ENCODE peak calls at places on chromosome 15, in four cellular contexts. S is Caco-2, X is AG10803, O is astrocyte. W is an unnamed sample.
A peak's percentile ranks its signal among the peaks of the same experiment; 100 is the strongest.

GRCh38 chr15:39273805-39274411 is 307.0 kb upstream of the THBS1 start:
- DNase-seq in S (peak; percentile 82), X (no peak), O (peak; percentile 50), W (no peak)

GRCh38 chr15:88256261-88257230 is at the start of gene NTRK3:
- DNase-seq in S (no peak), X (peak; percentile 13), O (peak; percentile 37), W (no peak)

GRCh38 chr15:67542462-67543347 is at the start of gene MAP2K5:
- DNase-seq in S (peak; percentile 66), X (peak; percentile 68), O (peak; percentile 50), W (no peak)

GRCh38 chr15:101049282-101049681 is 130.1 kb downstream of the LRRK1 start:
- DNase-seq in S (no peak), X (no peak), O (no peak), W (no peak)

GRCh38 chr15:77060560-77060959 is 10.3 kb downstream of the TSPAN3 start:
- DNase-seq in S (no peak), X (peak; percentile 56), O (peak; percentile 42), W (no peak)

GRCh38 chr15:78685925-78686324 is 44.9 kb upstream of the CHRNB4 start:
- DNase-seq in S (no peak), X (no peak), O (no peak), W (no peak)

GRCh38 chr15:83108266-83109219 is 1.1 kb downstream of the TM6SF1 start:
- DNase-seq in S (no peak), X (peak; percentile 41), O (no peak), W (no peak)

GRCh38 chr15:63107895-63108546 is 13.6 kb upstream of the LACTB start:
- DNase-seq in S (no peak), X (peak; percentile 100), O (peak; percentile 100), W (no peak)

GRCh38 chr15:79844221-79844620 is 52.6 kb downstream of the MTHFS start:
- DNase-seq in S (no peak), X (no peak), O (no peak), W (no peak)

GRCh38 chr15:34650177-34650576 is 66.7 kb upstream of the GOLGA8B start:
- DNase-seq in S (no peak), X (peak; percentile 53), O (peak; percentile 88), W (no peak)

GRCh38 chr15:31570591-31570990 is 244.0 kb downstream of the KLF13 start:
- DNase-seq in S (no peak), X (no peak), O (no peak), W (no peak)

GRCh38 chr15:31396881-31397560 is 70.4 kb downstream of the KLF13 start:
- DNase-seq in S (peak; percentile 92), X (peak; percentile 73), O (peak; percentile 51), W (peak; percentile 66)

GRCh38 chr15:67026171-67026967 is 39.0 kb upstream of the SMAD3 start:
- DNase-seq in S (no peak), X (no peak), O (no peak), W (no peak)

GRCh38 chr15:63491116-63491817 is 13.1 kb upstream of the USP3 start:
- DNase-seq in S (no peak), X (peak; percentile 72), O (no peak), W (no peak)

GRCh38 chr15:86846059-86846458 is 766.4 kb downstream of the AGBL1 start:
- DNase-seq in S (no peak), X (no peak), O (no peak), W (no peak)

GRCh38 chr15:51286816-51287215 is 51.6 kb downstream of the CYP19A1 start:
- DNase-seq in S (no peak), X (no peak), O (no peak), W (no peak)

GRCh38 chr15:79965836-79966630 is 5.0 kb downstream of the BCL2A1 start:
- DNase-seq in S (no peak), X (peak; percentile 24), O (peak; percentile 57), W (no peak)

GRCh38 chr15:90674476-90674875 is 42.7 kb upstream of the BLM start:
- DNase-seq in S (no peak), X (no peak), O (peak; percentile 33), W (no peak)

GRCh38 chr15:25883860-25884259 is 20.7 kb upstream of the ATP10A start:
- DNase-seq in S (peak; percentile 76), X (peak; percentile 97), O (peak; percentile 99), W (no peak)

DNA sequence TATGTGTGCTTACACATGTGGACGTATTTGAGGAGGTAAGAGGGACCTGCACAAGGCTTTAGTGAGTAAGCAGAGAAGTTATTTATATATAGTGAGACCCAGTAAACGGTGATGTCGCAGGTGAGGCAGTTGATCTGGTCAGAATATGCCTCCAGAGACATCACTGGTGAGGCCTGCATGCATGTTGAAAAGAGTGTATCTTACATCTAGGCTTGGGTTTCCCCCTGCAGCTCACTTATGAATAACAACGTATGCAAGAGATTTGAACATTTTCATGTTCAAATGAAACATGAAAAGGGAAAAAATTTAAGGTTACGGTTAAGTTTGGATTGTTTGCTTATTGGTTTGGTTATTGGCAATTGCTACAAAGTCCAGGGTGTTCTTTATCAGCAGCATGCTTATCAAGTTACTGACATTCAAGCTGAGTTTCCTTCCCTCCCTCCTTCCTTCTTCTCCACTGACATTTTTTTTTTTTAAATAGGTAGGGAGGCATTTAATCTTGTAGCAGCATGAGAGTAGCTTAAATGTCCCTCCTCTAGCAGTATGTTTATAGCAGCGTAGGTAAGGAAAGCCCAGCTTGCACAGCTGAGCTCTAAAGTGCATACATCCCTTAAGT is 123.2 kb downstream of the IGF1R start:
- DNase-seq in S (no peak), X (no peak), O (no peak), W (no peak)
- TF ChIP-seq CTCF in S (no peak), X (no peak), O (no peak), W (no peak)

DNA sequence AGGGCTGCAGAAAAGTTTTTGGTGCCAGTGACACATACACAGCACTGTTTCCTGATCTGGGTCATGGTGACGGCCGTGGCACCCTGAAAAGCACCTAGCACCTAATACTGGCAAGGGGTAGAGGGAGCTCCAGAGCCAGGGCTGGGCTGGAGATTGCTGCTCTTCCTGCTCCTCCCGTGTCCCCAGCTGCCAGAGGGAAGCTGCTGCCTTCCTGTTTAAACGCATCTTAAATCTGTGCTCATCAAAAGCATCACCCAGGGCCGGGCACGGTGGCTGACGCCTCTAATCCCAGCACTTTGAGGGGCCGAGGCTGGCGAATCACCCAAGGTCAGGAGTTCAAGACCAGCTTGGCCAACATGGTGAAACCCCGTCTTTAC is 156.7 kb upstream of the MEF2A start:
- DNase-seq in S (no peak), X (peak; percentile 60), O (peak; percentile 29), W (peak; percentile 38)
- TF ChIP-seq CTCF in S (peak; percentile 30), X (peak; percentile 72), O (peak; percentile 17), W (peak; percentile 59)

GRCh38 chr15:65960586-65960985 is 91.3 kb downstream of the RAB11A start:
- DNase-seq in S (no peak), X (no peak), O (no peak), W (no peak)

GRCh38 chr15:65964792-65965433 is 95.6 kb downstream of the RAB11A start:
- DNase-seq in S (no peak), X (no peak), O (no peak), W (no peak)

GRCh38 chr15:65963358-65963757 is 94.1 kb downstream of the RAB11A start:
- DNase-seq in S (no peak), X (no peak), O (no peak), W (no peak)

GRCh38 chr15:65963911-65964482 is 94.7 kb downstream of the RAB11A start:
- DNase-seq in S (no peak), X (no peak), O (no peak), W (no peak)

GRCh38 chr15:65962187-65962586 is 92.9 kb downstream of the RAB11A start:
- DNase-seq in S (no peak), X (no peak), O (no peak), W (no peak)
- TF ChIP-seq CTCF in S (no peak), X (peak; percentile 15), O (no peak), W (no peak)

GRCh38 chr15:64905941-64906340 is 5.8 kb upstream of the ANKDD1A start:
- DNase-seq in S (no peak), X (no peak), O (no peak), W (no peak)
- TF ChIP-seq CTCF in S (no peak), X (no peak), O (no peak), W (no peak)